ENCODE peak calls at places on chromosomes 13 and 19, in seven cellular contexts. N, V, A, H, F, S and C are unnamed samples.

GRCh38 chr13:48892311-48892710 is 83.4 kb upstream of the FNDC3A start:
- DNase-seq in V (no peak), H (no peak), S (peak), F (no peak), N (peak), A (peak), C (no peak)

GRCh38 chr19:38093587-38093986 is 130.4 kb downstream of the DPF1 start:
- DNase-seq in N (no peak), F (peak), H (no peak), A (no peak), V (no peak), S (no peak), C (no peak)

GRCh38 chr13:33388254-33388998 is 102.9 kb upstream of the STARD13 start:
- DNase-seq in N (no peak), V (no peak), H (no peak), S (peak), F (no peak), A (peak), C (no peak)

GRCh38 chr13:73633817-73634449 is 500.3 kb downstream of the KLF12 start:
- DNase-seq in A (no peak), S (no peak), V (no peak), N (no peak), H (no peak), F (no peak), C (no peak)

GRCh38 chr13:55567721-55568625 is 1572.7 kb upstream of the PRR20A start:
- DNase-seq in V (no peak), S (no peak), N (no peak), A (no peak), H (no peak), F (no peak), C (no peak)

GRCh38 chr19:44284968-44285367 is 19.9 kb downstream of the ZNF235 start:
- DNase-seq in F (no peak), V (no peak), N (no peak), H (no peak), S (no peak), A (no peak), C (no peak)

GRCh38 chr19:5145521-5146511 is 176.9 kb downstream of the KDM4B start:
- DNase-seq in N (no peak), H (peak), A (no peak), F (no peak), V (no peak), S (no peak), C (no peak)

GRCh38 chr19:45569619-45570421 is 14.8 kb downstream of the OPA3 start:
- DNase-seq in S (no peak), H (peak), N (peak), V (no peak), F (peak), A (no peak), C (no peak)

GRCh38 chr19:51439021-51439465 is 19.2 kb downstream of the SIGLEC8 start:
- DNase-seq in A (peak), F (no peak), S (no peak), V (no peak), H (no peak), N (peak), C (peak)

GRCh38 chr13:78183737-78184136 is 265.1 kb upstream of the EDNRB start:
- DNase-seq in V (no peak), F (no peak), H (no peak), S (no peak), N (no peak), A (no peak), C (no peak)